ENCODE peak calls at places on chromosomes 2 and 18, in six cellular contexts. K, T, J, Q, H and A are unnamed samples.

GRCh38 chr18:23191952-23192662 is 56.8 kb downstream of the CABLES1 start:
- DNase-seq in K (peak), T (peak), J (no peak), Q (peak), H (no peak), A (peak)

GRCh38 chr2:163469561-163469962 is 266.2 kb downstream of the FIGN start:
- DNase-seq in K (no peak), T (no peak), J (no peak), Q (no peak), H (no peak), A (no peak)

GRCh38 chr2:164430166-164430783 is 191.0 kb downstream of the GRB14 start:
- DNase-seq in K (peak), T (no peak), J (no peak), Q (peak), H (no peak), A (peak)

GRCh38 chr2:23293756-23294155 is 91.2 kb upstream of the KLHL29 start:
- DNase-seq in K (no peak), T (no peak), J (no peak), Q (peak), H (no peak), A (no peak)

GRCh38 chr2:26754972-26755670 is 9.0 kb upstream of the SLC35F6 start:
- DNase-seq in K (no peak), T (no peak), J (no peak), Q (no peak), H (no peak), A (no peak)

GRCh38 chr2:164734196-164734595 is 107.4 kb downstream of the COBLL1 start:
- DNase-seq in K (no peak), T (no peak), J (no peak), Q (no peak), H (no peak), A (no peak)

GRCh38 chr2:144509548-144510205 is 10.2 kb downstream of the ZEB2 start:
- DNase-seq in K (no peak), T (no peak), J (no peak), Q (no peak), H (no peak), A (no peak)

GRCh38 chr2:138716183-138716582 is 64.0 kb downstream of the NXPH2 start:
- DNase-seq in K (no peak), T (no peak), J (no peak), Q (no peak), H (no peak), A (peak)

GRCh38 chr2:9373047-9373446 is 50.3 kb downstream of the ITGB1BP1 start:
- DNase-seq in K (no peak), T (peak), J (no peak), Q (no peak), H (no peak), A (no peak)

GRCh38 chr2:31240406-31241365 is 6.7 kb downstream of the EHD3 start:
- DNase-seq in K (no peak), T (no peak), J (no peak), Q (no peak), H (no peak), A (no peak)

GRCh38 chr2:99636432-99637034 is 146.7 kb upstream of the REV1 start:
- DNase-seq in K (peak), T (peak), J (no peak), Q (no peak), H (no peak), A (no peak)

GRCh38 chr18:73408434-73408833 is 540.6 kb upstream of the NETO1 start:
- DNase-seq in K (no peak), T (no peak), J (no peak), Q (no peak), H (no peak), A (no peak)

GRCh38 chr18:9020221-9020620 is 82.3 kb upstream of the NDUFV2 start:
- DNase-seq in K (no peak), T (no peak), J (no peak), Q (no peak), H (no peak), A (peak)

GRCh38 chr2:88239781-88240180 is 69.6 kb downstream of the THNSL2 start:
- DNase-seq in K (no peak), T (no peak), J (no peak), Q (no peak), H (no peak), A (no peak)

GRCh38 chr2:75545917-75546316 is 14.8 kb downstream of the EVA1A start:
- DNase-seq in K (no peak), T (no peak), J (no peak), Q (no peak), H (no peak), A (no peak)

GRCh38 chr2:11203480-11203879 is 48.2 kb downstream of the SLC66A3 start:
- DNase-seq in K (no peak), T (no peak), J (no peak), Q (peak), H (no peak), A (peak)

GRCh38 chr2:181832015-181832414 is 59.5 kb upstream of the ITPRID2 start:
- DNase-seq in K (no peak), T (no peak), J (no peak), Q (no peak), H (no peak), A (peak)

GRCh38 chr2:201057089-201057499 is 14.4 kb downstream of the HYCC2 start:
- DNase-seq in K (no peak), T (no peak), J (no peak), Q (peak), H (no peak), A (no peak)

GRCh38 chr2:63926800-63927199 is 85.1 kb downstream of the UGP2 start:
- DNase-seq in K (peak), T (no peak), J (no peak), Q (no peak), H (no peak), A (no peak)

GRCh38 chr2:64845273-64845905 is 143.8 kb upstream of the SLC1A4 start:
- DNase-seq in K (no peak), T (no peak), J (no peak), Q (no peak), H (no peak), A (no peak)

GRCh38 chr18:67504739-67505138 is 11.8 kb downstream of the DSEL start:
- DNase-seq in K (no peak), T (no peak), J (no peak), Q (no peak), H (no peak), A (no peak)

GRCh38 chr2:237919593-237919992 is 47.2 kb upstream of the UBE2F start:
- DNase-seq in K (no peak), T (peak), J (no peak), Q (no peak), H (no peak), A (no peak)

GRCh38 chr2:52810460-52810859 is 957.1 kb upstream of the CHAC2 start:
- DNase-seq in K (no peak), T (no peak), J (no peak), Q (peak), H (no peak), A (peak)

GRCh38 chr2:226447338-226447885 is 352.2 kb downstream of the IRS1 start:
- DNase-seq in K (no peak), T (no peak), J (no peak), Q (no peak), H (no peak), A (peak)

GRCh38 chr18:30487962-30488361 is 554.6 kb downstream of the DSC3 start:
- DNase-seq in K (no peak), T (no peak), J (no peak), Q (no peak), H (no peak), A (peak)